ENCODE peak calls at places on chromosomes 11 and 22, in five cellular contexts. J is neural progenitor cell, D is chondrocyte, V is colonic mucosa, Z is fibroblast of pulmonary artery. Q is an unnamed sample.

GRCh38 chr11:116535120-116535519 is 237.7 kb downstream of the BUD13 start:
- DNase-seq in V (no peak), Z (no peak), D (no peak), J (no peak), Q (no peak)

GRCh38 chr11:109865558-109866186 is 227.5 kb upstream of the ZC3H12C start:
- DNase-seq in Z (no peak), V (peak), D (peak), J (no peak), Q (no peak)

GRCh38 chr22:19120829-19121630 is 1.2 kb downstream of the DGCR2 start:
- DNase-seq in Z (peak), V (peak), D (no peak), J (peak), Q (no peak)

GRCh38 chr11:128085276-128085675 is 502.1 kb downstream of the ETS1 start:
- DNase-seq in J (no peak), D (no peak), Z (no peak), V (no peak), Q (no peak)

GRCh38 chr11:127492025-127492424 is 491.5 kb upstream of the KIRREL3 start:
- DNase-seq in Z (peak), V (no peak), J (no peak), D (no peak), Q (no peak)

GRCh38 chr11:80846442-80846841 is 1405.6 kb upstream of the TENM4 start:
- DNase-seq in V (no peak), J (peak), Z (no peak), D (no peak), Q (no peak)

GRCh38 chr22:29037340-29037932 is 24.2 kb downstream of the C22orf31 start:
- DNase-seq in Z (no peak), J (no peak), D (no peak), V (no peak), Q (no peak)

GRCh38 chr11:12235945-12236743 is 125.8 kb downstream of the MICAL2 start:
- DNase-seq in D (no peak), J (peak), V (no peak), Z (peak), Q (peak)

GRCh38 chr11:381501-382072 is 12.3 kb downstream of the B4GALNT4 start:
- DNase-seq in J (no peak), V (no peak), Z (no peak), D (no peak), Q (no peak)

GRCh38 chr22:46047226-46047625 is 70.3 kb upstream of the WNT7B start:
- DNase-seq in V (no peak), Z (no peak), J (no peak), D (peak), Q (no peak)

GRCh38 chr11:57568330-57568766 is 876 bp upstream of the UBE2L6 start:
- DNase-seq in D (no peak), J (no peak), V (peak), Z (peak), Q (peak)

GRCh38 chr11:50182486-50182885 is 149.8 kb downstream of the OR4C45 start:
- DNase-seq in D (no peak), Z (no peak), V (no peak), J (no peak), Q (no peak)

GRCh38 chr11:65920035-65920802 is 993 bp downstream of the DRAP1 start:
- DNase-seq in V (peak), D (no peak), Z (no peak), J (no peak), Q (no peak)

GRCh38 chr11:6742260-6742659 is 29.5 kb downstream of the OR2AG2 start:
- DNase-seq in V (no peak), J (no peak), Z (no peak), D (no peak), Q (no peak)

GRCh38 chr11:10021563-10021962 is 272.5 kb downstream of the SBF2 start:
- DNase-seq in J (no peak), Z (no peak), D (no peak), V (no peak), Q (no peak)

GRCh38 chr11:67303989-67304411 is 670 bp downstream of the SSH3 start:
- DNase-seq in J (no peak), D (peak), Z (no peak), V (peak), Q (no peak)

GRCh38 chr11:26188559-26188958 is 143.4 kb upstream of the ANO3 start:
- DNase-seq in V (no peak), J (no peak), Z (peak), D (no peak), Q (no peak)

GRCh38 chr11:62295504-62295903 is 3.4 kb downstream of the SCGB1D4 start:
- DNase-seq in Z (peak), J (peak), D (no peak), V (no peak), Q (no peak)

GRCh38 chr22:48936391-48936790 is 891.3 kb downstream of the BRD1 start:
- DNase-seq in Z (no peak), V (peak), J (no peak), D (no peak), Q (no peak)

GRCh38 chr11:112134473-112134872 is 29.4 kb downstream of the IL18 start:
- DNase-seq in J (no peak), Z (no peak), D (no peak), V (peak), Q (no peak)

GRCh38 chr22:44647141-44647540 is 54.9 kb upstream of the PRR5 start:
- DNase-seq in J (no peak), V (no peak), Z (no peak), D (no peak), Q (no peak)

GRCh38 chr11:125180413-125181305 is 16.1 kb downstream of the PKNOX2 start:
- DNase-seq in V (no peak), Z (peak), D (no peak), J (no peak), Q (no peak)

GRCh38 chr11:94656968-94657367 is 89.8 kb downstream of the PIWIL4 start:
- DNase-seq in D (no peak), Z (no peak), J (peak), V (no peak), Q (no peak)

GRCh38 chr22:42080287-42080686 is 787 bp downstream of the SMDT1 start:
- DNase-seq in Z (peak), J (peak), D (no peak), V (peak), Q (no peak)

GRCh38 chr22:26570864-26571525 is 18.9 kb downstream of the TPST2 start:
- DNase-seq in D (no peak), J (no peak), Z (no peak), V (no peak), Q (no peak)

GRCh38 chr22:31039393-31039792 is 41.7 kb upstream of the SMTN start:
- DNase-seq in V (no peak), J (no peak), Z (peak), D (no peak), Q (no peak)

GRCh38 chr11:83736689-83737088 is 450.5 kb upstream of the CCDC90B start:
- DNase-seq in Z (no peak), D (no peak), J (no peak), V (no peak), Q (no peak)

GRCh38 chr11:20671856-20672546 is 2.6 kb downstream of the NELL1 start:
- DNase-seq in Z (peak), D (no peak), V (no peak), J (peak), Q (peak)

GRCh38 chr22:19522190-19522880 is 1.9 kb downstream of the CLDN5 start:
- DNase-seq in J (no peak), V (no peak), D (peak), Z (no peak), Q (no peak)

GRCh38 chr22:35766654-35767580 is 49.2 kb downstream of the APOL5 start:
- DNase-seq in V (no peak), J (peak), D (no peak), Z (peak), Q (no peak)

DNA sequence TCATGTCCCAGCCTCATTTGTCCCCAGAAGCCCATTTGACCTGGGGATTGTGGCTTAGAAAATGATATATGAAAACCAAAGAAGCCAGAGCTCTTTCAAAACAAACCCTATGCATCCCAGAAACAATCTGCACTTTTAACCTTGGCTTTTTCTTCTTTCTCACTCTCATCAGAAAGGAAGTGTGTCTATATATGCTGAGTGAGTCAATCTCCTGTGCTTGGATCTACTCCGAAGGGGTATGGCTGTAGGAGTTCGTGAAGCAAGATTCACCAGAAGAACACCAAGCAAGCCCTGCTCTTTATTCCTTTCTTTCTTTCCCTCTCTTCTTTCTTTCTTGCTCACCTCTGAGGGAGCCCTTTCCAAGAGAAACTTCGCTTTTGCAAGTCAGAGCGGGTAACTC is 636 bp downstream of the PAMR1 start:
- DNase-seq in D (no peak), V (no peak), J (no peak), Z (peak), Q (no peak)
- TF ChIP-seq CTCF in D (no peak), V (no peak), J (no peak), Z (no peak), Q (no peak)

GRCh38 chr11:131464024-131464423 is 93.6 kb downstream of the NTM start:
- DNase-seq in V (no peak), J (no peak), Z (no peak), D (no peak), Q (no peak)

GRCh38 chr11:131463609-131464008 is 93.2 kb downstream of the NTM start:
- DNase-seq in D (no peak), V (no peak), Z (no peak), J (no peak), Q (no peak)

GRCh38 chr11:131464481-131464880 is 94.1 kb downstream of the NTM start:
- DNase-seq in Z (no peak), D (no peak), J (no peak), V (no peak), Q (no peak)

GRCh38 chr11:131462622-131463021 is 92.2 kb downstream of the NTM start:
- DNase-seq in J (no peak), V (no peak), Z (no peak), D (no peak), Q (no peak)

DNA sequence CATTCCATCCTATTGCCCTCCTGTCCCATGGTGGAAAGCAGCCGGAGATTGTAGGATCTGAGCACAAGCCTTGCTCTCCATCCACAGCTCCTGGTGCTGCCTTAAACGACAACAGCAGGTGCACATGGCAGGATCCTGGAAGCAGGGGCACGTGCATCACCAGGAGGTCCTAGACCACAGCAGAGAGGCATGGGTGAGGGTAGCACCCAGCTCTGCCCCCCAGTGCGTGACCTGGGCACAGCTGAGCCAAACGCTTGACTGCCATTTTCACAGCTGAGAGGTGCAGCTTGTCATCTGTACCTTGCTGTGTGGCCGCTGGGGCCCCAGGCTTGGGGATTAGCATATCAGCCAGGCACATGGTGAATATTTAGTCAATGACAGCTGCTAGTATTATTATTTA is 92.7 kb downstream of the NTM start:
- DNase-seq in Z (no peak), J (no peak), V (no peak), D (no peak), Q (no peak)
- TF ChIP-seq CTCF in Z (no peak), J (no peak), V (no peak), D (no peak), Q (no peak)

GRCh38 chr11:18731427-18731826 is 5.4 kb upstream of the IGSF22 start:
- DNase-seq in Z (no peak), V (no peak), D (peak), J (no peak), Q (no peak)

GRCh38 chr11:18731949-18732821 is 6.2 kb upstream of the IGSF22 start:
- DNase-seq in V (peak), J (peak), D (peak), Z (peak), Q (peak)

GRCh38 chr11:18736590-18737148 is 10.7 kb upstream of the IGSF22 start:
- DNase-seq in J (no peak), V (no peak), D (no peak), Z (no peak), Q (no peak)

GRCh38 chr11:18730020-18730419 is 4.0 kb upstream of the IGSF22 start:
- DNase-seq in D (no peak), J (no peak), V (no peak), Z (no peak), Q (no peak)

DNA sequence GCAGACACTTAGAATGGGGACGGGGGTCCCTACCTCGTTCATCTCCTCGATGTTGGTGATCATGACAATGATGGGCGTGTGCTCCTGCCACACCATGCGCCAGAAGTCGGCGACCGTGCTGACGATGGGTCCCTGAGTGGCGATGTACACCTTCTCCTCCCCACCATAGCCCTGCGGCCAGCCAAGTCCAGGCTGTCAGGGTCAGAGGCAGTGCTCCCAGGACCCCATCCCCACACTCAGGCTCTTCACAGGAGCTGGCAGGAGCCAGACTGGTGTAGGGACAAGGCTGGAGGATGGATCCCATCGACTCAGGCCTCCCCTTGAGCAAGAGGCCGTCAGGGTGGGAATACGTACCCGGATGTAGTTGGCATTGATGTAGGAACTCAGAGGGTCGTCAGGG is 7.2 kb upstream of the IGSF22 start:
- DNase-seq in D (peak), V (no peak), J (no peak), Z (no peak), Q (no peak)
- TF ChIP-seq CTCF in D (no peak), V (no peak), J (no peak), Z (no peak), Q (no peak)

DNA sequence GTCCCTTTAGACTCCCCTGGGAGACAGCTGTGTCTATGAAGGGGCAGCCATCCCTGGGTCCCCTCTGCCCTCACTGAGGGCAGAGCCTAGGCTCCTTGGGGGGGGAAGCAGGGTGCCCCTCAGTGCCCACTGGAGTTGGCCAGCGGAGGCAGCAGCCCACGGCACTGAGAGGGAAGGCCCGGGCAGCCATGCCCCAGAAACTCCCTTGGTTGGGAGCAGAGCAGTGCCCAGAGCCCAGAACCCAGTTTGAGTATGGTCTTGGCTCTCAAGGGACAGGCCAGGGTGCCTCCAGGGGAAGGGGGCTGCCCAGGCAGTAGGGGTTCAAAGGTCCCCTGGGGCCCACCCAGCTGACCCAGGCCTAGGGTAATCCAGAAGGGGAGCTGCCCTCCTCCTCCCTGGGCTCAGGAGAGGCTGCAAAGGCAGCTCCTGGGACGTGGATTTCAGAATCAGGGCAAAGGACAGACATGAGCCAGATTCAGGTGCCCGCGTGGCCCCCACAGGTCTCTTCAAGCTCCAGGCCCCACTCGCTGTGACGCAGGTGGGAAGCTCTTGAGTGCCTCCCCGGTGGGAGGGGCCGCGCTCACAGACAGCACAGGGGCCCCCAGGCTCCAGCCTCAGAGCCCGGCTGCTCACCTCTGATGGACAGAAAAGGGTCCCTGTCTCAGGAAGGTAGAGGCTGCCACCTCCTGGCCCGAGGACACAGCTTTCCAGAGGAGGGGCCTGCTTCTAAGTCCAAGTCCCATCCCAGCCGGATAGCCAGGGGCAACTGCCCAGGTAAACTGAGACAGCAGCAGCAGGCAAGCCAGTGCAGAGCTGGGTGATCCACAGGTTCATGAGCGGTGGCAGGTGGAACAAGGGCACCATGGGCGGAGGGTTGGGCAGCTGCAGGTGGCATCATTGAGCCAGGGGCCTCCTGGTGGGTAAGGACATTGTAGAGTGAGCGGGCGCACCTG is 2.6 kb downstream of the C11orf21 start:
- DNase-seq in Z (no peak), D (no peak), J (peak), V (peak), Q (no peak)
- TF ChIP-seq CTCF in Z (no peak), D (peak), J (peak), V (peak), Q (no peak)

DNA sequence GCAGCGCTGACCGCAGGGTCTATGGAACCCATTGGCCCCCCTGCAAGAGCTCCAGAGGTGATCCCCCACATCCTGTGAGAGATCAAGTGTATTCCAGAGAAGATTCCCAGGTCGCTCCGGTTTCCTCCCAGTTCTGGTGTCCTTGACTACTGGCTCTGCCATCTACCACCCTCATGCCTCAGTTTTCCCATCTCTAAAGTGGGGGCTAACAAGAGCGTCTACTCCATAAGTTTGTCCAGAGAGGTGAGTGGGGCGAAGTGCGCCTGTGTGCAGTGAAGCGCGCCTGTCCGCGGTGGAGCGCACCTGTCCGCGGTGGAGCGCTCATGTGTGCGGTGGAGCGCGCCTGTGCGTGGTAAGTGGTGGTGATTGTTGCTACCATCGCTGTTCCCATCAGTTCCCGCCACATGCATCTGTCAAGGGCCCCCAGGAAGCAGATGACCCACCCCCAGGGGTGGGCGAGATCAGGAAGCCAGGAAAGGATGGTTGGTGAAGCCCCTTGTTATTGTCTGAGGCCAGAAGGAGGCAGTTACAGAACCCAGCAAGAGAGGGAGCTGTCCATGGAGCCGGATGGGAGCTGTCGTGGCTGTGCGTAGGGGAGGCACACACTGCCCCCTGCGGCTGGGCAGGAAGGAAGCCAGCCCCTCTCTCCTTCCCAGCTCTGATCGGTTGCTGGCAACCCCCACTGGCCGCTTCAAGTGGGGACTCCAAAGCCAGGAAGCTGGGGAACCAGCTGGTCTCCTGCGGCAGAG is 73.2 kb upstream of the FGF3 start:
- DNase-seq in J (peak), D (peak), Z (no peak), V (no peak), Q (no peak)
- TF ChIP-seq CTCF in J (peak), D (peak), Z (no peak), V (no peak), Q (no peak)

Q was measured in GM20000.